ENCODE peak calls at places on chromosomes 5 and 9, in seven cellular contexts. J, K, P, O, B, I and U are unnamed samples. For H3K9me3 and H3K27me3, the result is how much of the 10 kb centered on the place peaks cover.

GRCh38 chr5:72167257-72167656 is 60.0 kb downstream of the MAP1B start:
- DNase-seq in J (no peak), B (no peak), K (no peak), I (no peak), O (no peak), P (no peak), U (no peak)

GRCh38 chr9:106962615-106963363 is 99.8 kb downstream of the ZNF462 start:
- DNase-seq in B (no peak), J (no peak), K (no peak), O (peak), I (no peak), P (no peak), U (no peak)

GRCh38 chr5:6246820-6247437 is 131.4 kb downstream of the MED10 start:
- DNase-seq in J (no peak), P (no peak), I (no peak), K (no peak), B (no peak), O (no peak), U (no peak)

GRCh38 chr5:135429326-135429725 is 17.8 kb downstream of the DCANP1 start:
- DNase-seq in P (no peak), B (no peak), I (no peak), J (no peak), K (no peak), O (peak), U (no peak)

GRCh38 chr9:98255064-98255577 is 328 bp downstream of the TBC1D2 start:
- DNase-seq in K (no peak), P (no peak), I (peak), O (no peak), B (no peak), J (no peak), U (peak)

GRCh38 chr5:139797335-139797734 is 1.7 kb downstream of the PSD2 start:
- DNase-seq in O (no peak), J (no peak), K (no peak), P (no peak), B (peak), I (no peak), U (no peak)

GRCh38 chr9:72362680-72363139 is 2.3 kb downstream of the ZFAND5 start:
- DNase-seq in K (peak), J (no peak), B (peak), O (peak), I (peak), P (no peak), U (peak)

GRCh38 chr5:24183941-24184340 is 460.8 kb downstream of the CDH10 start:
- DNase-seq in J (no peak), O (no peak), B (no peak), P (no peak), I (no peak), K (no peak), U (no peak)

GRCh38 chr9:27276182-27277030 is 20.5 kb downstream of the EQTN start:
- DNase-seq in O (no peak), P (peak), I (no peak), K (no peak), J (no peak), B (no peak), U (peak)

GRCh38 chr5:147431586-147431985 is 78.3 kb downstream of the DPYSL3 start:
- DNase-seq in B (no peak), O (no peak), J (no peak), K (no peak), P (no peak), I (no peak), U (peak)

GRCh38 chr9:98707158-98708102 is 1.3 kb downstream of the GABBR2 start:
- DNase-seq in P (peak), K (peak), O (peak), B (no peak), J (no peak), I (no peak), U (no peak)

GRCh38 chr5:173383711-173384110 is 55.5 kb upstream of the STC2 start:
- DNase-seq in J (no peak), K (no peak), I (no peak), P (no peak), O (no peak), B (no peak), U (no peak)

GRCh38 chr9:113355197-113355596 is 5.9 kb downstream of the BSPRY start:
- DNase-seq in J (no peak), P (no peak), K (no peak), I (no peak), O (no peak), B (no peak), U (no peak)

GRCh38 chr9:89666950-89667349 is 62.1 kb downstream of the GADD45G start:
- DNase-seq in O (no peak), J (no peak), K (no peak), B (no peak), I (no peak), P (no peak), U (no peak)

GRCh38 chr5:133785182-133785581 is 172.8 kb upstream of the FSTL4 start:
- DNase-seq in O (no peak), P (no peak), K (no peak), B (no peak), I (no peak), J (no peak), U (no peak)

GRCh38 chr9:75447281-75447680 is 359.0 kb downstream of the OSTF1 start:
- DNase-seq in I (no peak), J (no peak), K (no peak), O (no peak), P (no peak), B (no peak), U (no peak)

GRCh38 chr5:58849995-58850667 is 267.3 kb downstream of the RAB3C start:
- DNase-seq in I (peak), B (no peak), P (peak), K (peak), O (no peak), J (no peak), U (peak)

GRCh38 chr5:62606878-62607277 is 28.3 kb downstream of the LRRC70 start:
- DNase-seq in J (no peak), B (no peak), I (no peak), P (no peak), K (no peak), O (no peak), U (no peak)

GRCh38 chr5:114361724-114362196 is at the start of gene KCNN2:
- DNase-seq in K (peak), O (peak), J (peak), P (peak), I (peak), B (peak), U (peak)

GRCh38 chr9:89786650-89787049 is 181.8 kb downstream of the GADD45G start:
- DNase-seq in O (peak), J (no peak), I (peak), P (no peak), B (no peak), K (peak), U (no peak)

DNA sequence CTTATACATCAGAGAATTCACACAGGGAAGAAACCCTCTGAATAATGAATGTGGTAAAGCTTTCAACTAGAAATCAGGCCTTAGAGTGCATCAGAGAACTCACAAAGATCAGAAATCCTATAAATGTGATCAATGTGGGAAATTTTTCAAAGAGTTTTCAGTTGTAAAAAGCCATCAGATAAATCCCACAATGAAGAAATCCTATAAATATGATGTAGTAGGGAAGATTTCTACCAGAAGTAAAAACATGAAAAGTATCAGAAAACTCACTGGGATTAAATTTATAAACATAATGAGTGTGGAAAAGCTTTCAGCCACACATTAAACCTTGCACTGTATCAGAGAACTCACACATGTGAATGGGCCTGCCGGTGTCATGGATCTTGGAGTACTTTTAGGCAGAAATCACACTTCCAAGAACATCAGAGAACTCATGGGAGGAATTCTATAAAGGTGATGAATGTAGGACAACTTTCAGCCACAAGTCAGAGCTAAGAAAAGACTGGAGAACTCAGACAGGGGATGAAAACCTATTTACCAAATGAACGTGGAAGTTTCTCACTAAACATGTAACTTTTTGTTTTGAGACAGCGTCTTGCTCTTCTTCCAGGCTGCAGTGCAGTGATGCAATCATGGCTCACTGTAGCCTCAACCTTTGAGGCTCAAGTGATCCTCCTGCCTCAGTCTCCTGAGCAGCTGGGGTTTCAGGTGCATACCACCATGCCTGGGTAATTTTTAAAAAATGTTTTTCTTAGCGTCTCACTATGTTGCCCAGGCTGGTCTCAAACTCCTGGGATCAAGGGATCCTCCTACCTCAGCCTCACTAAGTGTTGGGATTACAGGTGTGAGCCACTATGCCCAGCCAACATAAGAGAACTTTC is 39.5 kb downstream of the ZNF510 start:
- DNase-seq in I (no peak), P (no peak), O (no peak), B (no peak), J (no peak), K (no peak), U (no peak)
- H3K9me3 ChIP-seq in I (under half), P (under half), O (under half), B (half or more), J (half or more), K (under half), U (under half)

DNA sequence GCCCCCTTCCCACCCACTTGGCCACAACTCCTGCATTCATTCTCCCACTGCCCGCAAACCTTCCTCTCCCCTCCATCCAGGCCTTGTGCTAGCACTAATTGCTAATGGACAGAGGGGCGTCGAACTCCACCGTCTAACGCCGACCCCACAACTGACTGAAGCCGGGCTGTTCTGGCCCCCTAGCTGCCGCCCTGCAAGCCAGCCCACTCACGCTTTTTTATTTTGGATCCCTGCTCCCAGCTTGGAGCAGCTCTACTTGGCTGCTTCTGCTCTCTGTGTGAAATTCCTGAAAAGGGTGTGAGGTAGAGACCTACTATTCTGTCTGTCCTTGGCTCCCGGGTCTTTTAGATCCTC is 704 bp upstream of the ASTN2 start:
- DNase-seq in J (no peak), O (no peak), I (no peak), B (no peak), K (no peak), P (no peak), U (no peak)
- H3K27me3 ChIP-seq in J (half or more), O (under half), I (half or more), B (under half), K (under half), P (under half), U (under half)

DNA sequence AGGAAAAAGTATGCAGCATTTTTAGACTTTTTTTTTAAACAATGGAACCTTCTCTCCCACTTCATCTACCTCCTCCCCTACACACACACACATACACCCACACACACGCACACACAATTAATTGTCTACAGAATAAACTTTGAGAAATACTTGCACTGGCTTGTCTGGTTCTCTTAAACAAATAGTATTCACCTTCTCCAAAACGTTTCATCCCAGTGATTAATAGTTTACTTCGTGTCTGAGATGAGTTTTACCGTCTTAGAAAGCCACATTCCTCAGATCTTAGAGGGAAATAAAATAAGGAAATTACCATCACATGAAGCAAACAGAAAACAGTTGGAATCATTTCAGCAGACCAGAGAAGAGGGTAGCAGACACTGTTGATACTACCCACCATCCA is 570.6 kb upstream of the CLINT1 start:
- DNase-seq in B (no peak), J (no peak), P (no peak), K (no peak), I (no peak), O (no peak), U (no peak)
- H3K9me3 ChIP-seq in B (under half), J (under half), P (under half), K (under half), I (under half), O (under half), U (under half)

GRCh38 chr5:8848362-8848761 is 697.5 kb downstream of the SEMA5A start:
- DNase-seq in K (no peak), J (no peak), I (no peak), O (no peak), P (peak), B (no peak), U (no peak)
- H3K27me3 ChIP-seq in K (under half), J (under half), I (under half), O (under half), P (under half), B (under half), U (under half)

DNA sequence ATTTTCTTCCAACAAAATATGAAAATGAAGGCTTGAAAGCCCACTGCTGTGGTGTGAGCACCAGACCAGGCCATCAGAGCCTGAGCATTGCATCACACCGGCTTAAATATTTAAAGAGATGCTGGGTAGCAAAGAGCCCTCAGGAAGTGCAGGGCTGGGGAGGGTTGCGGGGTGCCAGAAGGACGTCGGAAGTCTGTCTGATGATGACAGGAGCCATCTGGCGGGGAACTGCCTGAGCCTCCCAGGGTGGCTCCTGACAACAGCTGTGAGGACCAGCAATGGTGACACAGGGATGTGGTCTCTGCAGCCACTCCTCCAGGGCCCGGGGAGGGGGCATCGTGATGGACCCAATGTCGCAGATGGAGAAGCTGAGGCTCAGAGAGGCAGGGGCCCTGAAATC is 185.6 kb downstream of the OLFM1 start:
- DNase-seq in O (no peak), B (no peak), I (no peak), P (no peak), J (no peak), K (no peak), U (no peak)
- H3K9me3 ChIP-seq in O (under half), B (under half), I (under half), P (under half), J (under half), K (under half), U (under half)

GRCh38 chr5:937151-937924 is 44.7 kb downstream of the TRIP13 start:
- DNase-seq in O (no peak), I (no peak), K (no peak), B (no peak), J (peak), P (no peak), U (no peak)
- H3K27me3 ChIP-seq in O (under half), I (under half), K (under half), B (under half), J (under half), P (under half), U (under half)

GRCh38 chr5:141430332-141431113 is at the start of gene PCDHGA12:
- DNase-seq in I (no peak), B (peak), K (no peak), O (peak), P (no peak), J (no peak), U (no peak)
- H3K9me3 ChIP-seq in I (half or more), B (under half), K (under half), O (under half), P (half or more), J (half or more), U (under half)